ENCODE peak calls at places on chromosomes 4 and X, in five cellular contexts. B is foreskin fibroblast, T is omental fat pad, M is sigmoid colon, N is lower leg skin. F is an unnamed sample.

GRCh38 chrX:155997436-155997835 is at the start of gene IL9R:
- DNase-seq in T (no peak), M (no peak), N (no peak), B (no peak), F (no peak)

GRCh38 chr4:38082424-38083374 is 122.5 kb downstream of the PTTG2 start:
- DNase-seq in B (peak; percentile 95), N (no peak), M (no peak), T (no peak), F (no peak)

GRCh38 chr4:186953601-186954260 is 230.1 kb upstream of the FAT1 start:
- DNase-seq in T (no peak), M (no peak), N (no peak), B (no peak), F (no peak)

GRCh38 chr4:13983189-13983790 is 355.8 kb upstream of the BOD1L1 start:
- DNase-seq in M (no peak), T (no peak), B (no peak), N (no peak), F (no peak)

GRCh38 chrX:68997911-68998310 is 167.3 kb downstream of the PJA1 start:
- DNase-seq in T (no peak), N (no peak), B (no peak), M (peak; percentile 86), F (no peak)

GRCh38 chr4:98677799-98678198 is 19.4 kb upstream of the TSPAN5 start:
- DNase-seq in M (no peak), B (no peak), N (no peak), T (no peak), F (no peak)

GRCh38 chr4:78552398-78553396 is 1.1 kb downstream of the ANXA3 start:
- DNase-seq in N (no peak), T (no peak), M (no peak), B (no peak), F (no peak)

GRCh38 chr4:94571301-94571700 is 119.6 kb downstream of the PDLIM5 start:
- DNase-seq in M (no peak), T (no peak), B (no peak), N (no peak), F (no peak)

GRCh38 chrX:16797358-16797757 is 11.1 kb downstream of the TXLNG start:
- DNase-seq in M (peak; percentile 82), B (peak; percentile 41), N (no peak), T (no peak), F (no peak)

GRCh38 chr4:122577808-122578781 is 42.8 kb downstream of the IL21 start:
- DNase-seq in T (no peak), B (no peak), N (no peak), M (no peak), F (no peak)

GRCh38 chrX:14267224-14267623 is 237.5 kb upstream of the GEMIN8 start:
- DNase-seq in T (no peak), N (no peak), M (no peak), B (no peak), F (no peak)

GRCh38 chrX:120090208-120090607 is 12.7 kb upstream of the RHOXF2B start:
- DNase-seq in M (no peak), B (no peak), T (no peak), N (no peak), F (no peak)
- TF ChIP-seq CTCF in M (no peak), B (no peak), T (no peak), N (no peak), F (no peak)

DNA sequence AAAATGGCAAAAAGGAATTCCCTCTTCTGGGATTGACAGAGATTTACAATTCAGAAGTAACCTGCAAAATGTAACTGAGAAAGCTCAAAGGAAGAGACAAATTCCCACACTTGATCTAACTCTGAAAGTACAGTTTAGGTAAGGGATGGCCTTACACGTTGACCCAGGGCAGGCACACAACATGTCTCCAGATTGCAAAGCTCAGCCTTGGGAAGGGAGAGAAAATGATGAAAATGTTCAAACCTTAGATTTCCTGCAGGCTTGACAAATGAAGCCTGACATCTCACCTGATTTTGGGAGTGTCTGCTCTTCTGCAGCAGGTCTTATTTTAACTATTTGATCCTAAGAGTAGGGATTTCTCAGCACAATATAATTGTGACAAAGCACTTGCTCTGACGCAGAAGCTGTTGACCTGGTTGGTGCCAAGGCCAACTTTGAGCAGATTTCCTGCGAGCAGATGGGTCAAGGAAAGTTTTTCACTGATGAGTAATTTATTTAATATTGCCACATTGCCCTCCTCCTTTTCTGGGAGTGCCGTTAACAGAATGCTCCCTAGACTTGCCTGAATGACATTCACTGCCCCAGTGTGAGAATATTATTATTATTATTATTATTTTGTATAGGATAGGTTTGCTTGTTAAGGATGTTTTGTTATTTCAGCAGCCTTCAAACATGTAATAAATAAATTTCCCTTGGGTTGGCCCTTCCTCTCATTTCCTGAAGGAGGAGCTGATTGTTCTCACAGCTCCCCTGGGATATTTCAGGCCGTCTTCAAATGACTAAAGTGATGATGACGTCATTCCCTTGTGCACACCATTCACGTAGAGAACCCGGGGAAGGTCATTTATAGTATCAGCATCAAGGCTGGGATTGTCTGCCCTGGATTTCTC is 157.1 kb downstream of the VEGFC start:
- DNase-seq in B (peak; percentile 74), N (no peak), T (no peak), M (no peak), F (no peak)
- TF ChIP-seq CTCF in B (no peak), N (no peak), T (no peak), M (no peak), F (no peak)

GRCh38 chr4:15354358-15354757 is 73.5 kb upstream of the C1QTNF7 start:
- DNase-seq in M (no peak), N (no peak), B (no peak), T (no peak), F (no peak)
- TF ChIP-seq CTCF in M (no peak), N (no peak), B (no peak), T (no peak), F (no peak)

GRCh38 chr4:42750091-42750490 is 93.2 kb upstream of the ATP8A1 start:
- DNase-seq in N (no peak), T (no peak), B (no peak), M (no peak), F (no peak)
- TF ChIP-seq CTCF in N (no peak), T (no peak), B (no peak), M (peak; percentile 10), F (no peak)

GRCh38 chr4:127622923-127623754 is 9.6 kb upstream of the INTU start:
- DNase-seq in N (no peak), M (no peak), T (no peak), B (peak; percentile 32), F (no peak)
- TF ChIP-seq CTCF in N (no peak), M (no peak), T (no peak), B (peak; percentile 26), F (no peak)